ENCODE peak calls at places on chromosome 5, in six cellular contexts. X is brain microvascular endothelial cell, C is fibroblast of lung, A is HL-60, Y is heart right ventricle, E is foreskin fibroblast. J is an unnamed sample.

GRCh38 chr5:38408446-38409175 is 147.8 kb downstream of the LIFR start:
- DNase-seq in E (no peak), C (no peak), A (no peak), X (no peak), Y (no peak), J (no peak)

GRCh38 chr5:73673161-73673591 is 47.2 kb downstream of the ARHGEF28 start:
- DNase-seq in X (peak; percentile 24), E (peak; percentile 82), A (peak; percentile 1), C (peak; percentile 92), Y (no peak), J (peak; percentile 94)

GRCh38 chr5:174767670-174768069 is 43.3 kb downstream of the MSX2 start:
- DNase-seq in C (no peak), X (no peak), E (no peak), Y (no peak), A (no peak), J (no peak)

GRCh38 chr5:125257057-125257970 is 510.9 kb upstream of the ZNF608 start:
- DNase-seq in X (no peak), A (no peak), E (peak; percentile 38), Y (peak; percentile 21), C (peak; percentile 36), J (no peak)

GRCh38 chr5:159385994-159386711 is 55.9 kb upstream of the IL12B start:
- DNase-seq in Y (no peak), E (no peak), X (no peak), C (no peak), A (no peak), J (no peak)

GRCh38 chr5:80925940-80926339 is 34.2 kb upstream of the RASGRF2 start:
- DNase-seq in A (no peak), Y (no peak), E (no peak), C (no peak), X (no peak), J (no peak)

GRCh38 chr5:121693864-121694263 is 157.8 kb upstream of the FTMT start:
- DNase-seq in E (peak; percentile 20), X (no peak), C (peak; percentile 18), Y (no peak), A (no peak), J (no peak)

GRCh38 chr5:55062039-55062779 is 38.2 kb downstream of the GZMK start:
- DNase-seq in X (no peak), E (no peak), Y (no peak), A (no peak), C (no peak), J (no peak)

GRCh38 chr5:101590384-101590783 is 687.3 kb upstream of the ST8SIA4 start:
- DNase-seq in A (no peak), E (no peak), C (no peak), Y (no peak), X (no peak), J (no peak)

GRCh38 chr5:14671414-14671813 is 6.9 kb downstream of the OTULIN start:
- DNase-seq in Y (no peak), X (no peak), C (no peak), A (no peak), E (peak; percentile 31), J (peak; percentile 33)

GRCh38 chr5:142551242-142552067 is 134.4 kb downstream of the FGF1 start:
- DNase-seq in E (peak; percentile 64), C (no peak), Y (peak; percentile 34), A (no peak), X (no peak), J (peak; percentile 39)

GRCh38 chr5:139561655-139562451 is 714 bp downstream of the UBE2D2 start:
- DNase-seq in X (no peak), E (peak; percentile 64), A (peak; percentile 20), Y (no peak), C (peak; percentile 43), J (peak; percentile 41)

DNA sequence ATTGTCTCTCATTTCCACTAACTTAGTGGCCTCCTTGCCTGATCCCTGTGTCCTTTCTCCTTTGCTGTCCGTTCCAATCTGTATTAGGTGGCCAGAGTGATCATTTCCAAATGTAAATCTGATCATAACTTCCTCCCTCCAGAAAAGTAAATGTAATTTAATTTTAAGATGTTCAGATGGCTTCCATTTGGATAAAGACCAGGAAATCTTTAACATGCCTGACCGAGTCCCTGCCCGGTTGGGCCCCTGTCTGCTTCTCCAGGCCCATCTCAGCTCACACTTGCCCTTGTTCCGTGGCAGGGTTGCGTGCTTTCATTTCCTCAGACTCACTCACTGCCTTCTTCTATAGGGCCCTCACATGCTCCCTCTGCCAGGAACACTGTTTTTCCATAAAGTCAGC is 7.6 kb downstream of the MAP3K1 start:
- DNase-seq in A (no peak), Y (no peak), X (no peak), C (peak; percentile 31), E (no peak), J (no peak)
- H3K4me3 ChIP-seq in A (no peak overlapping the region), Y (no peak overlapping the region), X (no peak overlapping the region), C (no peak overlapping the region), E (no peak overlapping the region), J (no peak overlapping the region)

DNA sequence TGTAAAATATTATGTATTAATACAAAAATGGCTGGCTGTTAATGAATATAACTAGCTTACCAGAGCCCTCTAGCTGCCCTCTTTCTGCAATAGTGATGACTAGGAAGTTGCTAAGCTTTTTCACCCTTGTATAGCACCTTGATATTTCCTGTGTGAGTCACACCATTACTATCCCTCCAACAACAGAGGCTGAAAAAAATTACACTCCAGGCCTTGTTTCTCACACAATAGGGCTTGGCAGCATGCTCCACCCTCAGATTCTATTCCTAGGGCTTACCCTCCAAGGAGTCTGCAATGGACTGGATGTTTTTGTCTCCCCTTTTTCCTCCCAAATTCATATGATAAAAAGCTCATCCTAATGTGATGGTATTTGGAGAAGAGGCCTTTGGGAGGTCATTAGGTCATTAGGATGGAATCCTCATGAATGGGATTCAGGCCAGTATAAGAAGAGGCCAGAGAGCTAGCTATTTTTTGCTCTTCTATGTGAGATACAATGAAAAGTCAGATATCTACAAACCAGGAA is 184.6 kb upstream of the MAP1B start:
- DNase-seq in X (peak; percentile 88), A (no peak), C (no peak), Y (no peak), E (peak; percentile 36), J (peak; percentile 90)
- TF ChIP-seq CTCF in X (no peak), A (no peak), C (peak; percentile 2), Y (peak; percentile 32), E (no peak), J (peak; percentile 14)

DNA sequence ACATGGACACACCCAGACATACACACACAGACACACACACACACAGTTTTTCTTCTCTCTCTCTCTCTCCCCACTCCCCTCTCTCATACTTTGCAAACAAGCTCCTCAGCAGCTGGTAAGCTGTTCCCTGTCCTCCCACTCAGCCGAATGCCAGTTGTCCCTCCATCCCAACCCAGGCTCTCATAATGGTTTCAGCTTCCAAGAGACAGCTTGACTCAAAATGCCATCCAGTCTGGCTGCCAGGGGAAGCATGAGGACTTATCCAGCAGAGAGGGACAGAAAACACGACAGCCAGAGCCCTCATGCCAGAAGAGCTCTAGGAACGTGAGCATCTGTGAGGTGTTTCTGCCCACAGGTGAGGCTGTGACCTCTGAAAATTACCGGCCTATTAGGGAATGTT is 112.6 kb upstream of the SPDL1 start:
- DNase-seq in X (no peak), Y (no peak), A (no peak), E (no peak), C (no peak), J (no peak)
- H3K4me3 ChIP-seq in X (no peak overlapping the region), Y (no peak overlapping the region), A (no peak overlapping the region), E (no peak overlapping the region), C (no peak overlapping the region), J (no peak overlapping the region)

GRCh38 chr5:109703165-109703564 is 13.4 kb downstream of the MAN2A1 start:
- DNase-seq in Y (no peak), A (no peak), C (no peak), X (no peak), E (no peak), J (no peak)
- TF ChIP-seq CTCF in Y (no peak), A (no peak), C (no peak), X (no peak), E (no peak), J (no peak)

GRCh38 chr5:132837868-132838267 is 7.4 kb upstream of the SHROOM1 start:
- DNase-seq in Y (no peak), X (no peak), A (no peak), C (no peak), E (no peak), J (no peak)
- H3K4me3 ChIP-seq in Y (no peak overlapping the region), X (no peak overlapping the region), A (no peak overlapping the region), C (no peak overlapping the region), E (no peak overlapping the region), J (no peak overlapping the region)

DNA sequence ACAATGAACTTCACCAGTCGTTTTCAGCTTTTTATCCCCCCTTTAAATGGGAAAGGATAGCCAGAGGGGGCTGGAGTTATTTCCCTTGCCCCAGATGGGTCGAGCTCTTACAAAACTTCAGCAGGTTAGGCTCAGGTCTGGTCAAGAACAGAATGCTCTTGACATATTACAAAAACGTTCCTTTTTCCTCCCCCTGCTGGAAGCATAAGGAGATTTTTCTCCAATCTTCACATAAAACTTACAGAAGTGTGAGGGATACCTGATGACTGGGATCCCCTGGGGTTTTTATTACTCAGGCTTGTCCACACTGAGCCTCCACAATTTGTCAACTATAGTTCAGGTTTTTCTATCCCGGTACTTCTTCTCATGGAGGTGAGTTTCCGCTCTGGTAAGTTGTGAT is 60.8 kb downstream of the CSF2 start:
- DNase-seq in X (peak; percentile 9), Y (no peak), E (peak; percentile 23), A (no peak), C (peak; percentile 20), J (peak; percentile 50)
- TF ChIP-seq CTCF in X (peak; percentile 47), Y (peak; percentile 36), E (peak; percentile 18), A (no peak), C (peak; percentile 18), J (peak; percentile 41)

GRCh38 chr5:59296317-59297264 is 596.9 kb downstream of the PDE4D start:
- DNase-seq in E (peak; percentile 63), Y (no peak), C (peak; percentile 55), X (no peak), A (no peak), J (peak; percentile 48)
- H3K4me3 ChIP-seq in E (peak overlapping the region; percentile 45), Y (peak overlapping the region; percentile 18), C (peak overlapping the region; percentile 42), X (peak overlapping the region; percentile 41), A (no peak overlapping the region), J (peak overlapping the region; percentile 49)

DNA sequence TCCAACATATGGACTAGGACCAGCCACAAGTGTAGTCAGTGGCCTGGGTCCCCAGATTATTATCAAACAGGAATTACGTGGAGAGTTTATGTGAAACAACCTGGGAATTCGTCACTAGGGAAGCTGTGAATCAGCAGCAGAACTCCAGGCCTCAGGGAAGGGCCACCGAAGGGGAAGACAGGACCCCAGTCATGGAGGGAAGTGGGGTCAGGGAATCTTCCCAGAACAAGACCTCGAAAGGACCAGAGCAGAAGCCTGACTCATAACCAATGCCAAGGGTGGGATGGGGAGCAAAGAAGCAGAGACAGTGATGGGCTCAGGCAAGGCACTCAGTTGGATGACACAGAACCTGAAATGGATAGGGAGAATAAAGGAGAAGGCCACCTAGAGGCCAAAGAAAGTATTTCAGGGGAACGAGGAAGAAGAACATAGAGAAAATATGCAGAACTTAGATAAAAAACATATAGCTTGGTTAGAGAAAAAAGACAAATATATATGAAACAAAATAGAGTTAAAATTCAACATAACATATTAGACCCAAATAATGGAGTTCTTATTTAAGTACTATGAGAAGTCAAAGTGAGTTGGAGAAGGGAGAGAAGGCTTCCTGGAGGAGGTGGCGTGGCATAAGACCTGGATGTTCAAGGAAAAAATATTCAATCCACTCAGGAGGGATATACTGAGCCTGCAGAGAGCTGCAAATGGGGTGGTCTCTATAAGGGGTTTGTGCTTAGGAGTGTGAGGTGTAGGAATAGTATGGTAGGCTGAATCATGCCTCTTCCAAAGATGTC is 66.7 kb upstream of the CAST start:
- DNase-seq in A (no peak), E (peak; percentile 10), C (no peak), X (no peak), Y (no peak), J (no peak)
- TF ChIP-seq CTCF in A (no peak), E (peak; percentile 26), C (peak; percentile 39), X (peak; percentile 57), Y (peak; percentile 21), J (peak; percentile 36)